ENCODE peak calls at places on chromosomes 1 and 21, in five cellular contexts. One of them, this sample, is unnamed.

GRCh38 chr1:60911980-60912692 is 170.2 kb upstream of the NFIA start:
- DNase-seq in GM04503: no peak
- DNase-seq in HS-5: no peak
- DNase-seq in GM23338: peak
- DNase-seq in AG09319: no peak
- DNase-seq in this sample: no peak

GRCh38 chr1:223738465-223739365 is 26.4 kb downstream of the CAPN2 start:
- DNase-seq in GM04503: no peak
- DNase-seq in HS-5: no peak
- DNase-seq in GM23338: no peak
- DNase-seq in AG09319: no peak
- DNase-seq in this sample: no peak

GRCh38 chr21:26041441-26042180 is 129.0 kb downstream of the APP start:
- DNase-seq in GM04503: no peak
- DNase-seq in HS-5: no peak
- DNase-seq in GM23338: no peak
- DNase-seq in AG09319: no peak
- DNase-seq in this sample: peak

GRCh38 chr1:41045740-41046139 is 24.2 kb upstream of the SLFNL1 start:
- DNase-seq in GM04503: peak
- DNase-seq in HS-5: no peak
- DNase-seq in GM23338: no peak
- DNase-seq in AG09319: peak
- DNase-seq in this sample: peak

GRCh38 chr1:245475116-245475515 is 320.3 kb downstream of the KIF26B start:
- DNase-seq in GM04503: peak
- DNase-seq in HS-5: peak
- DNase-seq in GM23338: no peak
- DNase-seq in AG09319: no peak
- DNase-seq in this sample: no peak

GRCh38 chr1:46399307-46399706 is 5.2 kb downstream of the FAAH start:
- DNase-seq in GM04503: no peak
- DNase-seq in HS-5: no peak
- DNase-seq in GM23338: no peak
- DNase-seq in AG09319: no peak
- DNase-seq in this sample: no peak

GRCh38 chr1:226466301-226466700 is 58.4 kb upstream of the PARP1 start:
- DNase-seq in GM04503: no peak
- DNase-seq in HS-5: no peak
- DNase-seq in GM23338: no peak
- DNase-seq in AG09319: no peak
- DNase-seq in this sample: no peak

GRCh38 chr1:41733021-41733420 is 185.7 kb downstream of the HIVEP3 start:
- DNase-seq in GM04503: no peak
- DNase-seq in HS-5: no peak
- DNase-seq in GM23338: no peak
- DNase-seq in AG09319: no peak
- DNase-seq in this sample: no peak

GRCh38 chr1:63935148-63935547 is 161.3 kb downstream of the ROR1 start:
- DNase-seq in GM04503: no peak
- DNase-seq in HS-5: no peak
- DNase-seq in GM23338: no peak
- DNase-seq in AG09319: no peak
- DNase-seq in this sample: peak

GRCh38 chr1:203325418-203326091 is 20.2 kb downstream of the BTG2 start:
- DNase-seq in GM04503: no peak
- DNase-seq in HS-5: no peak
- DNase-seq in GM23338: no peak
- DNase-seq in AG09319: no peak
- DNase-seq in this sample: no peak

GRCh38 chr1:106717561-106717960 is 338.9 kb upstream of the PRMT6 start:
- DNase-seq in GM04503: no peak
- DNase-seq in HS-5: no peak
- DNase-seq in GM23338: no peak
- DNase-seq in AG09319: peak
- DNase-seq in this sample: no peak

GRCh38 chr1:1091344-1092148 is 17.4 kb upstream of the RNF223 start:
- DNase-seq in GM04503: no peak
- DNase-seq in HS-5: no peak
- DNase-seq in GM23338: no peak
- DNase-seq in AG09319: no peak
- DNase-seq in this sample: no peak

GRCh38 chr1:155307247-155307740 is 1.4 kb upstream of the FDPS start:
- DNase-seq in GM04503: no peak
- DNase-seq in HS-5: no peak
- DNase-seq in GM23338: peak
- DNase-seq in AG09319: peak
- DNase-seq in this sample: peak

GRCh38 chr1:66176828-66177227 is 357.1 kb upstream of the SGIP1 start:
- DNase-seq in GM04503: no peak
- DNase-seq in HS-5: no peak
- DNase-seq in GM23338: peak
- DNase-seq in AG09319: no peak
- DNase-seq in this sample: no peak

GRCh38 chr1:30088594-30089556 is 634.5 kb downstream of the MATN1 start:
- DNase-seq in GM04503: no peak
- DNase-seq in HS-5: no peak
- DNase-seq in GM23338: no peak
- DNase-seq in AG09319: no peak
- DNase-seq in this sample: no peak

GRCh38 chr1:40980453-40981121 is 1.1 kb downstream of the CTPS1 start:
- DNase-seq in GM04503: no peak
- DNase-seq in HS-5: no peak
- DNase-seq in GM23338: peak
- DNase-seq in AG09319: no peak
- DNase-seq in this sample: no peak

GRCh38 chr1:210233495-210234253 is 1.1 kb downstream of the SERTAD4 start:
- DNase-seq in GM04503: no peak
- DNase-seq in HS-5: peak
- DNase-seq in GM23338: peak
- DNase-seq in AG09319: no peak
- DNase-seq in this sample: no peak

GRCh38 chr21:42733037-42733632 is 79.7 kb downstream of the PDE9A start:
- DNase-seq in GM04503: no peak
- DNase-seq in HS-5: no peak
- DNase-seq in GM23338: peak
- DNase-seq in AG09319: no peak
- DNase-seq in this sample: no peak

GRCh38 chr1:153540394-153541361 is at the start of gene S100A5:
- DNase-seq in GM04503: no peak
- DNase-seq in HS-5: no peak
- DNase-seq in GM23338: no peak
- DNase-seq in AG09319: no peak
- DNase-seq in this sample: no peak

GRCh38 chr1:41347276-41347675 is 14.0 kb upstream of the FOXO6 start:
- DNase-seq in GM04503: no peak
- DNase-seq in HS-5: no peak
- DNase-seq in GM23338: no peak
- DNase-seq in AG09319: no peak
- DNase-seq in this sample: no peak

GRCh38 chr1:92653605-92654381 is 131.1 kb downstream of the EVI5 start:
- DNase-seq in GM04503: no peak
- DNase-seq in HS-5: no peak
- DNase-seq in GM23338: no peak
- DNase-seq in AG09319: no peak
- DNase-seq in this sample: no peak

GRCh38 chr1:26530898-26531598 is 1.5 kb downstream of the RPS6KA1 start:
- DNase-seq in GM04503: no peak
- DNase-seq in HS-5: peak
- DNase-seq in GM23338: peak
- DNase-seq in AG09319: no peak
- DNase-seq in this sample: no peak

GRCh38 chr21:34037009-34037408 is 36.4 kb upstream of the MRPS6 start:
- DNase-seq in GM04503: no peak
- DNase-seq in HS-5: no peak
- DNase-seq in GM23338: no peak
- DNase-seq in AG09319: no peak
- DNase-seq in this sample: no peak

GRCh38 chr1:205375816-205376545 is 19.3 kb upstream of the KLHDC8A start:
- DNase-seq in GM04503: no peak
- DNase-seq in HS-5: no peak
- DNase-seq in GM23338: peak
- DNase-seq in AG09319: no peak
- DNase-seq in this sample: no peak

GRCh38 chr21:44548922-44549321 is 2.4 kb downstream of the KRTAP10-2 start:
- DNase-seq in GM04503: no peak
- DNase-seq in HS-5: no peak
- DNase-seq in GM23338: peak
- DNase-seq in AG09319: no peak
- DNase-seq in this sample: no peak

GRCh38 chr1:24714859-24715520 is 30.3 kb upstream of the CLIC4 start:
- DNase-seq in GM04503: no peak
- DNase-seq in HS-5: no peak
- DNase-seq in GM23338: no peak
- DNase-seq in AG09319: no peak
- DNase-seq in this sample: no peak

GRCh38 chr1:61301824-61302652 is 219.7 kb downstream of the NFIA start:
- DNase-seq in GM04503: peak
- DNase-seq in HS-5: no peak
- DNase-seq in GM23338: no peak
- DNase-seq in AG09319: peak
- DNase-seq in this sample: peak

GRCh38 chr21:35244514-35244913 is 195.4 kb upstream of the RUNX1 start:
- DNase-seq in GM04503: no peak
- DNase-seq in HS-5: no peak
- DNase-seq in GM23338: no peak
- DNase-seq in AG09319: no peak
- DNase-seq in this sample: no peak

GRCh38 chr1:37423810-37424209 is 50.6 kb upstream of the ZC3H12A start:
- DNase-seq in GM04503: no peak
- DNase-seq in HS-5: no peak
- DNase-seq in GM23338: no peak
- DNase-seq in AG09319: no peak
- DNase-seq in this sample: no peak

GRCh38 chr1:78223417-78224215 is 177.8 kb downstream of the GIPC2 start:
- DNase-seq in GM04503: peak
- DNase-seq in HS-5: no peak
- DNase-seq in GM23338: no peak
- DNase-seq in AG09319: no peak
- DNase-seq in this sample: peak

This sample was measured in fibroblast of the conjunctiva.